ENCODE peak calls at places on chromosome 19, in eight cellular contexts. One of them, this sample, is unnamed.

GRCh38 chr19:49441210-49441959 is at the start of gene SLC17A7:
- DNase-seq in T47D: peak
- DNase-seq in stimulated activated naive B cell treated with anti-CD40 and anti-IgM and Interleukin-4, amounts not matched to agents 10 μg/mL and 1 μg/mL and 100 μg/mL, for 72 hours: no peak
- DNase-seq in AG10803: no peak
- DNase-seq in psoas muscle: peak
- DNase-seq in GM23248: peak
- DNase-seq in lower leg skin: peak
- DNase-seq in RPMI7951: peak
- DNase-seq in this sample: peak

GRCh38 chr19:4534836-4535658 is at the start of gene PLIN5:
- DNase-seq in T47D: peak
- DNase-seq in stimulated activated naive B cell treated with anti-CD40 and anti-IgM and Interleukin-4, amounts not matched to agents 10 μg/mL and 1 μg/mL and 100 μg/mL, for 72 hours: peak
- DNase-seq in AG10803: no peak
- DNase-seq in psoas muscle: peak
- DNase-seq in GM23248: peak
- DNase-seq in lower leg skin: no peak
- DNase-seq in RPMI7951: peak
- DNase-seq in this sample: peak

GRCh38 chr19:31534786-31535185 is 185.6 kb upstream of the TSHZ3 start:
- DNase-seq in T47D: no peak
- DNase-seq in stimulated activated naive B cell treated with anti-CD40 and anti-IgM and Interleukin-4, amounts not matched to agents 10 μg/mL and 1 μg/mL and 100 μg/mL, for 72 hours: no peak
- DNase-seq in AG10803: no peak
- DNase-seq in psoas muscle: no peak
- DNase-seq in GM23248: no peak
- DNase-seq in lower leg skin: peak
- DNase-seq in RPMI7951: no peak
- DNase-seq in this sample: no peak

GRCh38 chr19:2337329-2337707 is 8.8 kb downstream of the SPPL2B start:
- DNase-seq in T47D: no peak
- DNase-seq in stimulated activated naive B cell treated with anti-CD40 and anti-IgM and Interleukin-4, amounts not matched to agents 10 μg/mL and 1 μg/mL and 100 μg/mL, for 72 hours: no peak
- DNase-seq in AG10803: no peak
- DNase-seq in psoas muscle: peak
- DNase-seq in GM23248: peak
- DNase-seq in lower leg skin: no peak
- DNase-seq in RPMI7951: no peak
- DNase-seq in this sample: peak

GRCh38 chr19:13825489-13826475 is 30.5 kb downstream of the ZSWIM4 start:
- DNase-seq in T47D: peak
- DNase-seq in stimulated activated naive B cell treated with anti-CD40 and anti-IgM and Interleukin-4, amounts not matched to agents 10 μg/mL and 1 μg/mL and 100 μg/mL, for 72 hours: no peak
- DNase-seq in AG10803: peak
- DNase-seq in psoas muscle: no peak
- DNase-seq in GM23248: peak
- DNase-seq in lower leg skin: no peak
- DNase-seq in RPMI7951: no peak
- DNase-seq in this sample: peak

GRCh38 chr19:12867120-12868099 is 13.8 kb downstream of the DNASE2 start:
- DNase-seq in T47D: no peak
- DNase-seq in stimulated activated naive B cell treated with anti-CD40 and anti-IgM and Interleukin-4, amounts not matched to agents 10 μg/mL and 1 μg/mL and 100 μg/mL, for 72 hours: peak
- DNase-seq in AG10803: no peak
- DNase-seq in psoas muscle: peak
- DNase-seq in GM23248: peak
- DNase-seq in lower leg skin: no peak
- DNase-seq in RPMI7951: peak
- DNase-seq in this sample: peak

GRCh38 chr19:43471091-43471490 is 5.7 kb upstream of the LYPD3 start:
- DNase-seq in T47D: peak
- DNase-seq in stimulated activated naive B cell treated with anti-CD40 and anti-IgM and Interleukin-4, amounts not matched to agents 10 μg/mL and 1 μg/mL and 100 μg/mL, for 72 hours: no peak
- DNase-seq in AG10803: no peak
- DNase-seq in psoas muscle: no peak
- DNase-seq in GM23248: no peak
- DNase-seq in lower leg skin: no peak
- DNase-seq in RPMI7951: no peak
- DNase-seq in this sample: peak

GRCh38 chr19:11288349-11288748 is 7.6 kb upstream of the TSPAN16 start:
- DNase-seq in T47D: peak
- DNase-seq in stimulated activated naive B cell treated with anti-CD40 and anti-IgM and Interleukin-4, amounts not matched to agents 10 μg/mL and 1 μg/mL and 100 μg/mL, for 72 hours: no peak
- DNase-seq in AG10803: peak
- DNase-seq in psoas muscle: no peak
- DNase-seq in GM23248: peak
- DNase-seq in lower leg skin: no peak
- DNase-seq in RPMI7951: no peak
- DNase-seq in this sample: peak

GRCh38 chr19:4386038-4386782 is 14.1 kb downstream of the SH3GL1 start:
- DNase-seq in T47D: no peak
- DNase-seq in stimulated activated naive B cell treated with anti-CD40 and anti-IgM and Interleukin-4, amounts not matched to agents 10 μg/mL and 1 μg/mL and 100 μg/mL, for 72 hours: no peak
- DNase-seq in AG10803: peak
- DNase-seq in psoas muscle: peak
- DNase-seq in GM23248: peak
- DNase-seq in lower leg skin: no peak
- DNase-seq in RPMI7951: peak
- DNase-seq in this sample: peak